ENCODE peak calls at places on chromosomes 16 and 17, in four cellular contexts. T, D, P and S are unnamed samples.

GRCh38 chr16:49875812-49876715 is 20.2 kb upstream of the ZNF423 start:
- DNase-seq in D (no peak), T (no peak), P (no peak), S (no peak)

GRCh38 chr17:57461082-57461481 is 204.8 kb downstream of the MSI2 start:
- DNase-seq in T (no peak), D (no peak), P (peak; percentile 72), S (no peak)

GRCh38 chr17:62075308-62075815 is 10.3 kb upstream of the MED13 start:
- DNase-seq in P (no peak), T (no peak), D (no peak), S (no peak)

GRCh38 chr16:12330977-12331376 is 354.4 kb downstream of the SNX29 start:
- DNase-seq in D (no peak), P (no peak), T (no peak), S (no peak)

GRCh38 chr17:4142107-4142900 is 526 bp downstream of the ZZEF1 start:
- DNase-seq in T (no peak), D (peak; percentile 46), P (peak; percentile 35), S (no peak)

GRCh38 chr17:28942925-28943324 is 8.4 kb downstream of the PHF12 start:
- DNase-seq in P (no peak), D (no peak), T (no peak), S (no peak)

GRCh38 chr16:19857593-19857992 is 27.1 kb downstream of the GPRC5B start:
- DNase-seq in D (no peak), P (no peak), T (no peak), S (no peak)

GRCh38 chr17:2084766-2085647 is 30.1 kb downstream of the HIC1 start:
- DNase-seq in T (no peak), P (peak; percentile 34), D (no peak), S (peak; percentile 67)

GRCh38 chr16:24511174-24511573 is 28.2 kb upstream of the RBBP6 start:
- DNase-seq in P (no peak), T (no peak), D (no peak), S (peak; percentile 31)

GRCh38 chr16:1639840-1640239 is 27.7 kb downstream of the CRAMP1 start:
- DNase-seq in T (no peak), D (no peak), P (no peak), S (no peak)

GRCh38 chr17:64150237-64151015 is 20.5 kb upstream of the ERN1 start:
- DNase-seq in T (no peak), P (no peak), D (no peak), S (peak; percentile 27)

GRCh38 chr16:1949507-1949906 is 5.0 kb downstream of the RPL3L start:
- DNase-seq in T (no peak), P (no peak), D (no peak), S (no peak)

GRCh38 chr17:47931848-47932247 is 9.5 kb upstream of the PNPO start:
- DNase-seq in D (no peak), T (no peak), P (no peak), S (no peak)

GRCh38 chr17:30220414-30220813 is 15.1 kb downstream of the SLC6A4 start:
- DNase-seq in P (no peak), D (no peak), T (no peak), S (no peak)

GRCh38 chr17:7881655-7882054 is 6.9 kb upstream of the CHD3 start:
- DNase-seq in D (no peak), P (no peak), T (no peak), S (no peak)

GRCh38 chr17:37179893-37180292 is 195.9 kb upstream of the C17orf78 start:
- DNase-seq in P (peak; percentile 57), T (no peak), D (peak; percentile 30), S (no peak)

GRCh38 chr17:17119533-17119932 is 77.3 kb downstream of the MPRIP start:
- DNase-seq in P (peak; percentile 75), D (no peak), T (peak; percentile 50), S (no peak)

GRCh38 chr17:82888583-82889495 is 49.0 kb upstream of the ZNF750 start:
- DNase-seq in D (no peak), P (no peak), T (no peak), S (no peak)

GRCh38 chr16:15542261-15542660 is 100.7 kb downstream of the MARF1 start:
- DNase-seq in T (no peak), P (no peak), D (no peak), S (no peak)